ENCODE peak calls at places on chromosomes 7 and 10, in six cellular contexts. B is fibroblast of lung; Z is thyroid gland; R is CD8-positive, alpha-beta T cell; T is colonic mucosa; Q is mammary epithelial cell. E is an unnamed sample.
A peak's percentile ranks its signal among the peaks of the same experiment; 100 is the strongest.

GRCh38 chr7:90222811-90223725 is 11.5 kb downstream of the STEAP2 start:
- DNase-seq in B (peak; percentile 41), Q (peak; percentile 78), T (no peak), R (no peak), Z (no peak), E (no peak)

GRCh38 chr10:130236711-130237110 is 100.5 kb downstream of the GLRX3 start:
- DNase-seq in R (no peak), B (no peak), Q (peak; percentile 0), T (no peak), Z (no peak), E (no peak)

GRCh38 chr7:8154290-8154689 is 107.7 kb downstream of the ICA1 start:
- DNase-seq in T (no peak), B (no peak), Z (no peak), R (no peak), Q (no peak), E (no peak)

GRCh38 chr7:6656413-6656812 is 19.3 kb downstream of the ZNF316 start:
- DNase-seq in R (no peak), Z (no peak), Q (no peak), T (no peak), B (no peak), E (no peak)

GRCh38 chr7:140525741-140526140 is 46.4 kb upstream of the MKRN1 start:
- DNase-seq in R (peak; percentile 17), T (peak; percentile 77), Q (peak; percentile 83), B (peak; percentile 83), Z (no peak), E (no peak)

GRCh38 chr10:75400163-75400768 is 1.3 kb downstream of the ZNF503 start:
- DNase-seq in R (no peak), Q (no peak), B (peak; percentile 36), Z (peak; percentile 47), T (no peak), E (no peak)

GRCh38 chr10:98646998-98647917 is 200.5 kb upstream of the HPS1 start:
- DNase-seq in T (no peak), R (no peak), B (no peak), Z (no peak), Q (no peak), E (no peak)

GRCh38 chr7:28389504-28390385 is 22.6 kb upstream of the CREB5 start:
- DNase-seq in Q (peak; percentile 58), T (no peak), B (peak; percentile 62), R (no peak), Z (no peak), E (peak; percentile 33)

GRCh38 chr7:106781007-106781406 is 84.1 kb upstream of the PIK3CG start:
- DNase-seq in Z (no peak), R (no peak), B (no peak), T (no peak), Q (no peak), E (no peak)

GRCh38 chr7:88401009-88401623 is 94.4 kb upstream of the STEAP4 start:
- DNase-seq in Z (no peak), B (no peak), Q (peak; percentile 17), R (no peak), T (no peak), E (no peak)

GRCh38 chr10:29081971-29082699 is 206.7 kb upstream of the LYZL1 start:
- DNase-seq in B (no peak), Q (no peak), R (no peak), T (no peak), Z (peak; percentile 66), E (no peak)

GRCh38 chr7:15175103-15175502 is 272.6 kb upstream of the DGKB start:
- DNase-seq in R (no peak), T (no peak), Q (no peak), Z (no peak), B (no peak), E (no peak)

GRCh38 chr10:35340975-35341374 is 4.7 kb downstream of the CCNY start:
- DNase-seq in Q (peak; percentile 11), Z (no peak), T (no peak), R (no peak), B (no peak), E (no peak)

GRCh38 chr10:101783736-101784118 is 481 bp upstream of the NPM3 start:
- DNase-seq in Z (no peak), T (no peak), R (no peak), Q (peak; percentile 22), B (peak; percentile 19), E (no peak)

DNA sequence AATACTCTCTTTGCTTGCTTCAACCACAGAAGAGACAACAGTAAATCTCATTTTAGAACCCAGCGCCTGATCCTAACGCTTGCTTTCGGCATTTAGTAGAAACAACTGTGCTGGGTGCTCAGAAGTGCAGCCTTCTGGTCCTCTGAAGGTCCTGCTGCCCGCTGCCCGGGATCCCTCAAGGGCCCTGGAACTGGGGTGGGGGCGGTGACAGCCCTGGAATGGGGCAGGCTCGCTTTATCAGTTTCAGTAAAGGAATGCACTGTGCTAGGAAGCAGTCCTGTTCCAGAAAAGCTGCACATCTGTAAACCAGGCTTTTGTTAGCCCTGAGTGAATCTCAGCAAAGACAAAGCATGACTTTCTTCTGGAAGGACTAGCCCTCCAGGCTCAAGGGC is 254.6 kb downstream of the TNS3 start:
- DNase-seq in B (peak; percentile 65), R (no peak), Z (peak; percentile 50), Q (no peak), T (no peak), E (no peak)
- H3K4me3 ChIP-seq in B (peak overlapping the region; percentile 35), R (no peak overlapping the region), Z (no peak overlapping the region), Q (peak overlapping the region; percentile 32), T (no peak overlapping the region), E (no peak overlapping the region)

GRCh38 chr7:3425087-3425486 is 124.0 kb downstream of the SDK1 start:
- DNase-seq in Q (no peak), B (no peak), T (no peak), R (no peak), Z (no peak), E (no peak)
- TF ChIP-seq CTCF in Q (no peak), B (no peak), T (no peak), R (no peak), Z (no peak), E (no peak)

DNA sequence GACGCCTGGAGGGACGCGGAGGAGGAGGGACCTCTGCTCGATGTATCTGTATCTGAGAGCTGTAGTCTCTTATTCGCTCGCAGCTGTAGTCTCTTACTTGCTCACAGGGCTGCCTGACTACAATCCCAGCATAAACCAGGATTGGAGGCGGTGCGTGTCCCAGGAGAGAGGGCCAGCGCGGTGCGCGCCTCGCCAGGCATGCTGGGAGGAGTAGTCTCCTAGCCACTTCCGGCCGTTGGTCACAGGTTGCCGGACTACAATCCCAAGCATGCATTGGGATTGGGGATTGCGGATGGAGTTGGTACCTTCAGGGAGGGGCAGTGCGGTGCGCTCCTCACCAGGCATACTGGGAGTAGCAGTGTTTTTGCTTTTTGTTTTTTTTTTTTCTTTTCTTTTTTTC is 421.7 kb upstream of the NUPR2 start:
- DNase-seq in B (no peak), Z (peak; percentile 26), R (no peak), T (no peak), Q (no peak), E (no peak)
- H3K4me3 ChIP-seq in B (no peak overlapping the region), Z (no peak overlapping the region), R (no peak overlapping the region), T (no peak overlapping the region), Q (no peak overlapping the region), E (no peak overlapping the region)

DNA sequence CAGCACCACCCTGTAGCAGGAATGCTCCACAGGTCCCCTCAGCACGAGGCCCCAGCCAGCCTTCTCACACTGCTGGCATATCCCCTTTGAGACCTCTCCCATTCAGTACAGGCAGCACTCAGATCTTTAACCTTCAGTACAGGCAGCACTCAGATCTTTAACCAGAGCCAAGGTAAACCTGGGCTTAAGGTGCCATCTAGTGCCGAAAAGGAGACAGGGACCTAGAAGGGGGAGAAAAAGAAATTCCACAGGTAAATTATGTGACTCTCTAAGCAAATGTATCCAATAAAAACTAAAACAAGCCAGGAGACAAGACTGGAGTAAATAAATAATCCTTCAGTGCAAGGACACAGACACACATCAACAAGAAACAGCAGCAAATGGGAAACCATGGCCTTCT is 358.6 kb downstream of the PTPRN2 start:
- DNase-seq in Q (no peak), B (no peak), Z (no peak), R (no peak), T (no peak), E (no peak)
- TF ChIP-seq CTCF in Q (no peak), B (no peak), Z (no peak), R (no peak), T (no peak), E (no peak)

DNA sequence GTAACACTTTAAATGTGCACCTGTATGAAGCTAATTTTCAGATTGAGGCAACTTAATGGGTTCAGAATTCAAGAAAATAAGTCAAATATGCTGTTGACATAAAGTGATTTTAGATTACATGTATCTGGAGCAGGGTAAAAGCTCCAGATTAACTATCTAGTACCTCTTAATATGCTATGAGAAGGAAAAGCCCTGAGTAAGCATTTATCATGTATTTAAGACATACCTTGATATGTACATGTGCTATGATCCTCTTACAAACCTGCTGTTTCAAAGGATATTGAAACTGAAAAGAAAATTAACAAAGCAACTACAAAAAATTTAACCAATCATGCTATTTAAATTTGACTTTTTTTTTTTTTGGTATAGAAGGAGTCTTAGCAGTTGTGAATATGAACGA is 4.5 kb downstream of the SPAG6 start:
- DNase-seq in R (no peak), Z (no peak), B (no peak), T (no peak), Q (no peak), E (no peak)
- H3K4me3 ChIP-seq in R (no peak overlapping the region), Z (no peak overlapping the region), B (no peak overlapping the region), T (no peak overlapping the region), Q (no peak overlapping the region), E (no peak overlapping the region)

DNA sequence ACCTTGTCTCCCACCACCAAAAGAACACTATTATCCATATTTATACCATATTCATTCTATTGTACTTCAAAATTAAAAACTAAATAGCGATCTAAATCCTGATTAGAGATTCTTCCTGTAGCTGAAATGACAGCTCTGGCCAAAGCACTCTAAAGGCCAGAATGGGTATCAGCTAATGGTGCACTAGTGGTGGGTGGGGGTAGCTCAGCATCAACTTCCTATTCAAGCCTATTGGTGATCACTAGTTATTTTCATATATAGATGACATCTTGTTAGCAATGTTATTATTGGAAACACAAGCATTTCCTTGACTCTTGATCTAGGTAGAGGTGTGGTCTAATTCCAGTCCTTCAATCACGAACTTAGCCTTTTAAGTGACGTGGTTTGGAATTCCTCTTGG is 43.6 kb downstream of the TET1 start:
- DNase-seq in Z (no peak), Q (no peak), R (no peak), B (no peak), T (no peak), E (no peak)
- TF ChIP-seq CTCF in Z (no peak), Q (no peak), R (no peak), B (no peak), T (no peak), E (no peak)